ENCODE peak calls at places on chromosomes 3 and 15, in seven cellular contexts. One of them, this sample, is unnamed.

GRCh38 chr15:73870700-73871408 is 2.5 kb upstream of the TBC1D21 start:
- DNase-seq in GM12878: no peak
- DNase-seq in GM12892: no peak
- DNase-seq in SK-N-SH: no peak
- DNase-seq in H1: no peak
- DNase-seq in HepG2: no peak
- DNase-seq in K562: peak; percentile 67
- DNase-seq in this sample: no peak

GRCh38 chr3:120850326-120851295 is 57.4 kb upstream of the STXBP5L start:
- DNase-seq in GM12878: no peak
- DNase-seq in GM12892: no peak
- DNase-seq in SK-N-SH: no peak
- DNase-seq in H1: no peak
- DNase-seq in HepG2: no peak
- DNase-seq in K562: no peak
- DNase-seq in this sample: no peak

GRCh38 chr3:126107960-126108688 is 24.2 kb upstream of the SLC41A3 start:
- DNase-seq in GM12878: no peak
- DNase-seq in GM12892: no peak
- DNase-seq in SK-N-SH: no peak
- DNase-seq in H1: no peak
- DNase-seq in HepG2: no peak
- DNase-seq in K562: no peak
- DNase-seq in this sample: no peak

GRCh38 chr3:125403789-125404188 is 28.7 kb upstream of the ZNF148 start:
- DNase-seq in GM12878: no peak
- DNase-seq in GM12892: no peak
- DNase-seq in SK-N-SH: no peak
- DNase-seq in H1: no peak
- DNase-seq in HepG2: no peak
- DNase-seq in K562: no peak
- DNase-seq in this sample: no peak

GRCh38 chr3:119234610-119235009 is 6.1 kb downstream of the B4GALT4 start:
- DNase-seq in GM12878: no peak
- DNase-seq in GM12892: no peak
- DNase-seq in SK-N-SH: no peak
- DNase-seq in H1: no peak
- DNase-seq in HepG2: no peak
- DNase-seq in K562: no peak
- DNase-seq in this sample: no peak

GRCh38 chr3:138242466-138242865 is 55.4 kb downstream of the ARMC8 start:
- DNase-seq in GM12878: no peak
- DNase-seq in GM12892: no peak
- DNase-seq in SK-N-SH: no peak
- DNase-seq in H1: no peak
- DNase-seq in HepG2: no peak
- DNase-seq in K562: no peak
- DNase-seq in this sample: no peak

GRCh38 chr3:72976182-72976825 is 20.3 kb upstream of the PPP4R2 start:
- DNase-seq in GM12878: no peak
- DNase-seq in GM12892: no peak
- DNase-seq in SK-N-SH: no peak
- DNase-seq in H1: no peak
- DNase-seq in HepG2: no peak
- DNase-seq in K562: no peak
- DNase-seq in this sample: no peak

GRCh38 chr3:185280572-185281365 is 26.9 kb upstream of the EHHADH start:
- DNase-seq in GM12878: peak; percentile 23
- DNase-seq in GM12892: no peak
- DNase-seq in SK-N-SH: peak; percentile 54
- DNase-seq in H1: no peak
- DNase-seq in HepG2: peak; percentile 78
- DNase-seq in K562: peak; percentile 67
- DNase-seq in this sample: peak; percentile 21

GRCh38 chr3:7875858-7876442 is 625.7 kb upstream of the LMCD1 start:
- DNase-seq in GM12878: no peak
- DNase-seq in GM12892: no peak
- DNase-seq in SK-N-SH: no peak
- DNase-seq in H1: no peak
- DNase-seq in HepG2: no peak
- DNase-seq in K562: no peak
- DNase-seq in this sample: no peak

GRCh38 chr3:115915061-115915460 is 291.8 kb downstream of the GAP43 start:
- DNase-seq in GM12878: no peak
- DNase-seq in GM12892: no peak
- DNase-seq in SK-N-SH: no peak
- DNase-seq in H1: no peak
- DNase-seq in HepG2: no peak
- DNase-seq in K562: no peak
- DNase-seq in this sample: no peak

GRCh38 chr3:30084971-30085403 is 521.4 kb upstream of the TGFBR2 start:
- DNase-seq in GM12878: no peak
- DNase-seq in GM12892: no peak
- DNase-seq in SK-N-SH: no peak
- DNase-seq in H1: no peak
- DNase-seq in HepG2: no peak
- DNase-seq in K562: no peak
- DNase-seq in this sample: no peak

GRCh38 chr3:128481438-128481942 is 11.5 kb downstream of the GATA2 start:
- DNase-seq in GM12878: no peak
- DNase-seq in GM12892: no peak
- DNase-seq in SK-N-SH: peak; percentile 60
- DNase-seq in H1: no peak
- DNase-seq in HepG2: no peak
- DNase-seq in K562: no peak
- DNase-seq in this sample: no peak

GRCh38 chr3:69252631-69253030 is 130.2 kb upstream of the LMOD3 start:
- DNase-seq in GM12878: no peak
- DNase-seq in GM12892: no peak
- DNase-seq in SK-N-SH: no peak
- DNase-seq in H1: no peak
- DNase-seq in HepG2: no peak
- DNase-seq in K562: no peak
- DNase-seq in this sample: no peak

GRCh38 chr15:61033938-61034792 is 194.9 kb downstream of the RORA start:
- DNase-seq in GM12878: no peak
- DNase-seq in GM12892: no peak
- DNase-seq in SK-N-SH: no peak
- DNase-seq in H1: no peak
- DNase-seq in HepG2: no peak
- DNase-seq in K562: no peak
- DNase-seq in this sample: no peak

GRCh38 chr3:54427951-54428871 is 305.9 kb downstream of the CACNA2D3 start:
- DNase-seq in GM12878: peak; percentile 7
- DNase-seq in GM12892: peak; percentile 15
- DNase-seq in SK-N-SH: peak; percentile 53
- DNase-seq in H1: peak; percentile 43
- DNase-seq in HepG2: peak; percentile 28
- DNase-seq in K562: peak; percentile 58
- DNase-seq in this sample: peak; percentile 18

GRCh38 chr15:49412821-49413220 is 10.2 kb upstream of the FGF7 start:
- DNase-seq in GM12878: no peak
- DNase-seq in GM12892: no peak
- DNase-seq in SK-N-SH: no peak
- DNase-seq in H1: no peak
- DNase-seq in HepG2: no peak
- DNase-seq in K562: no peak
- DNase-seq in this sample: no peak

GRCh38 chr15:58062175-58062574 is 3.3 kb downstream of the ALDH1A2 start:
- DNase-seq in GM12878: no peak
- DNase-seq in GM12892: no peak
- DNase-seq in SK-N-SH: no peak
- DNase-seq in H1: no peak
- DNase-seq in HepG2: no peak
- DNase-seq in K562: peak; percentile 62
- DNase-seq in this sample: no peak

GRCh38 chr15:99566157-99566900 is 545 bp downstream of the MEF2A start:
- DNase-seq in GM12878: no peak
- DNase-seq in GM12892: peak; percentile 23
- DNase-seq in SK-N-SH: peak; percentile 76
- DNase-seq in H1: no peak
- DNase-seq in HepG2: no peak
- DNase-seq in K562: peak; percentile 52
- DNase-seq in this sample: peak; percentile 37

GRCh38 chr15:46442901-46443590 is 808.2 kb downstream of the SQOR start:
- DNase-seq in GM12878: no peak
- DNase-seq in GM12892: no peak
- DNase-seq in SK-N-SH: no peak
- DNase-seq in H1: no peak
- DNase-seq in HepG2: no peak
- DNase-seq in K562: no peak
- DNase-seq in this sample: no peak

GRCh38 chr15:50344006-50344464 is 11.0 kb downstream of the GABPB1 start:
- DNase-seq in GM12878: no peak
- DNase-seq in GM12892: no peak
- DNase-seq in SK-N-SH: no peak
- DNase-seq in H1: no peak
- DNase-seq in HepG2: peak; percentile 88
- DNase-seq in K562: no peak
- DNase-seq in this sample: no peak

GRCh38 chr3:4419386-4419785 is 47.7 kb downstream of the SUMF1 start:
- DNase-seq in GM12878: no peak
- DNase-seq in GM12892: no peak
- DNase-seq in SK-N-SH: no peak
- DNase-seq in H1: no peak
- DNase-seq in HepG2: no peak
- DNase-seq in K562: no peak
- DNase-seq in this sample: no peak

GRCh38 chr15:29570931-29571727 is 251.1 kb downstream of the TJP1 start:
- DNase-seq in GM12878: no peak
- DNase-seq in GM12892: no peak
- DNase-seq in SK-N-SH: peak; percentile 82
- DNase-seq in H1: no peak
- DNase-seq in HepG2: no peak
- DNase-seq in K562: no peak
- DNase-seq in this sample: peak; percentile 22

GRCh38 chr3:108510496-108510895 is at the start of gene MYH15:
- DNase-seq in GM12878: no peak
- DNase-seq in GM12892: no peak
- DNase-seq in SK-N-SH: no peak
- DNase-seq in H1: no peak
- DNase-seq in HepG2: no peak
- DNase-seq in K562: no peak
- DNase-seq in this sample: no peak

GRCh38 chr3:36707623-36708409 is 56.5 kb downstream of the DCLK3 start:
- DNase-seq in GM12878: no peak
- DNase-seq in GM12892: no peak
- DNase-seq in SK-N-SH: no peak
- DNase-seq in H1: no peak
- DNase-seq in HepG2: no peak
- DNase-seq in K562: peak; percentile 65
- DNase-seq in this sample: no peak

GRCh38 chr3:45832691-45833090 is 9.2 kb downstream of the LZTFL1 start:
- DNase-seq in GM12878: no peak
- DNase-seq in GM12892: no peak
- DNase-seq in SK-N-SH: peak; percentile 25
- DNase-seq in H1: no peak
- DNase-seq in HepG2: no peak
- DNase-seq in K562: peak; percentile 40
- DNase-seq in this sample: no peak

DNA sequence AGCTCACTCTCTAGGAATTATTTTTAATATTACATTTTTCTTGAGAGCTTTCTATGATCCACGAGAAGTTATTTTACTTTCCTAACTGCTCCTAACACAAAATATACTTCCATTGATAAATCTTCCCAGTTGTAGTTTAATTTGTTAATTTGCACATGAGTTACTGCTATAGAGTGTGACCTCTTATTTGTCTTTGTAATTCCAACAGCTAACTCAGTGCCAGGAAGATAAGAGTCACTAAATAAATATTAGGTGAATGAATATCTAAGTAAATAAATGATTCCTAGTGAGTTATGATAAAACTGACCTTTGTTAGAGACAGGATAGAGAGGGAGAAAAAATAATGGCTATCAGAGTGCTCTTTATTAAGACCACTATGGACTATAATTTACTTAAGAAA is 319.9 kb downstream of the NAALADL2 start:
- DNase-seq in GM12878: no peak
- DNase-seq in GM12892: no peak
- DNase-seq in SK-N-SH: no peak
- DNase-seq in H1: no peak
- DNase-seq in HepG2: no peak
- DNase-seq in K562: no peak
- DNase-seq in this sample: no peak
- TF ChIP-seq TAF1 in GM12878: no peak
- TF ChIP-seq TAF1 in GM12892: no peak
- TF ChIP-seq TAF1 in SK-N-SH: no peak
- TF ChIP-seq TAF1 in H1: no peak
- TF ChIP-seq TAF1 in HepG2: no peak
- TF ChIP-seq TAF1 in K562: no peak
- TF ChIP-seq TAF1 in this sample: no peak

DNA sequence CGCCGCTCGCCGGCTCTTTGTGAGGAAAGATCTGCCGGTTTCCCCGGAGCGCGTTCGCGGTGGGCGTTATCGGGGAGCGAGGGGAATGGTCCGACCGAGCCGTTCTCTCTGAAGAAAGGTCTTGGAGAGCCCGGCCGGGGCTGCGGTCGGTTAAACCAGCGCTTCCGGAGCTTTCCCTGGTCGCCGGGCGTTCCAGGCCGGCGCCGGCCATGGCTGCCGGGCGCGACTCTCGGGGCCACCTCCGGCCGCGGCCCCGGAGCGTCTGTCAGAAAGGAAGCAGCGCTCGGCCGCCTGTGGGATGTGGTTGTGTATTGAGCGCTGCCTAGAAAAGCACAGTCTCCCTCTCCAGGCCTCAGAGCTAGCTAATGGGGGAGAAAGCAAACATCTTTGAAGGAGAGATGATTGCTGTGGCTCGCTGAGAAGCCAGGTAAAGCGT is 731 bp downstream of the FYTTD1 start:
- DNase-seq in GM12878: no peak
- DNase-seq in GM12892: peak; percentile 52
- DNase-seq in SK-N-SH: peak; percentile 84
- DNase-seq in H1: no peak
- DNase-seq in HepG2: no peak
- DNase-seq in K562: peak; percentile 70
- DNase-seq in this sample: peak; percentile 53
- TF ChIP-seq POLR2AphosphoS5 in GM12878: peak; percentile 65
- TF ChIP-seq POLR2AphosphoS5 in GM12892: no peak
- TF ChIP-seq POLR2AphosphoS5 in SK-N-SH: no peak
- TF ChIP-seq POLR2AphosphoS5 in H1: no peak
- TF ChIP-seq POLR2AphosphoS5 in HepG2: no peak
- TF ChIP-seq POLR2AphosphoS5 in K562: no peak
- TF ChIP-seq POLR2AphosphoS5 in this sample: no peak

DNA sequence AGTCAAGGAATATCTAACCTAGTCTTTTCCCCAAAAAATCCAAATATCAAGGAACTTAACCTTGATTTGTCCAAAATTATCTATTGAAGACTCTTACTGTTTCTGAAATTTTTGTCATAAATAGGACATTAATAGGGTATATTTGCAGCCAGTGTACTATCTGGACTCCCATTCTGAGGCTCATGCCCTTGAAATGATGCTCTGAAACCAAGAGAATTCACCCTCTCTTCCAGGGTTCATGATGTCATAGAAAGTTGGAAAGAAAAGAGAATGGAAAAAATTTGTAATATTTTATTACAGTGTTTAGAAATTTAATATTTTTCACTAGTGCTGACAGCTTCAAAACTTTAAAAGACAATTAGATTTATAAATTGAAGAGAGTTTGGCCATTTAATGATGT is 712.5 kb downstream of the MCTP2 start:
- DNase-seq in GM12878: no peak
- DNase-seq in GM12892: no peak
- DNase-seq in SK-N-SH: no peak
- DNase-seq in H1: no peak
- DNase-seq in HepG2: no peak
- DNase-seq in K562: no peak
- DNase-seq in this sample: no peak
- TF ChIP-seq TAF1 in GM12878: no peak
- TF ChIP-seq TAF1 in GM12892: no peak
- TF ChIP-seq TAF1 in SK-N-SH: no peak
- TF ChIP-seq TAF1 in H1: no peak
- TF ChIP-seq TAF1 in HepG2: no peak
- TF ChIP-seq TAF1 in K562: no peak
- TF ChIP-seq TAF1 in this sample: no peak

GRCh38 chr3:52289747-52290595 is 2.3 kb downstream of the GLYCTK start:
- DNase-seq in GM12878: no peak
- DNase-seq in GM12892: no peak
- DNase-seq in SK-N-SH: no peak
- DNase-seq in H1: no peak
- DNase-seq in HepG2: peak; percentile 97
- DNase-seq in K562: no peak
- DNase-seq in this sample: no peak
- TF ChIP-seq POLR2AphosphoS5 in GM12878: no peak
- TF ChIP-seq POLR2AphosphoS5 in GM12892: no peak
- TF ChIP-seq POLR2AphosphoS5 in SK-N-SH: no peak
- TF ChIP-seq POLR2AphosphoS5 in H1: no peak
- TF ChIP-seq POLR2AphosphoS5 in HepG2: peak; percentile 98
- TF ChIP-seq POLR2AphosphoS5 in K562: no peak
- TF ChIP-seq POLR2AphosphoS5 in this sample: no peak

This sample was measured in GM12891.